ENCODE peak calls at places on chromosomes 16 and 17, in seven cellular contexts. One of them, this sample, is unnamed.

GRCh38 chr16:3722508-3722907 is 5.2 kb upstream of the TRAP1 start:
- DNase-seq in AG04450: no peak
- DNase-seq in K562: no peak
- DNase-seq in ovary: no peak
- DNase-seq in CD8-positive, alpha-beta T cell: no peak
- DNase-seq in mucosa of descending colon: no peak
- DNase-seq in esophagus squamous epithelium: no peak
- DNase-seq in this sample: no peak

GRCh38 chr17:81237591-81238489 is 1.0 kb downstream of the TEPSIN start:
- DNase-seq in mucosa of descending colon: no peak
- DNase-seq in AG04450: no peak
- DNase-seq in CD8-positive, alpha-beta T cell: no peak
- DNase-seq in K562: no peak
- DNase-seq in esophagus squamous epithelium: no peak
- DNase-seq in ovary: no peak
- DNase-seq in this sample: no peak

GRCh38 chr17:82246365-82247174 is 17.7 kb downstream of the SLC16A3 start:
- DNase-seq in mucosa of descending colon: peak; percentile 16
- DNase-seq in AG04450: no peak
- DNase-seq in CD8-positive, alpha-beta T cell: no peak
- DNase-seq in esophagus squamous epithelium: no peak
- DNase-seq in ovary: peak; percentile 70
- DNase-seq in K562: no peak
- DNase-seq in this sample: peak; percentile 53

GRCh38 chr16:3400446-3400778 is 392 bp downstream of the ZSCAN32 start:
- DNase-seq in esophagus squamous epithelium: no peak
- DNase-seq in K562: no peak
- DNase-seq in AG04450: no peak
- DNase-seq in ovary: no peak
- DNase-seq in CD8-positive, alpha-beta T cell: no peak
- DNase-seq in mucosa of descending colon: no peak
- DNase-seq in this sample: no peak

GRCh38 chr16:5709889-5710288 is 612.3 kb upstream of the EEF2KMT start:
- DNase-seq in ovary: no peak
- DNase-seq in K562: peak; percentile 22
- DNase-seq in mucosa of descending colon: peak; percentile 16
- DNase-seq in AG04450: no peak
- DNase-seq in CD8-positive, alpha-beta T cell: no peak
- DNase-seq in esophagus squamous epithelium: no peak
- DNase-seq in this sample: peak; percentile 37

GRCh38 chr17:78939615-78940014 is 14.4 kb upstream of the TIMP2 start:
- DNase-seq in esophagus squamous epithelium: no peak
- DNase-seq in CD8-positive, alpha-beta T cell: no peak
- DNase-seq in K562: no peak
- DNase-seq in ovary: no peak
- DNase-seq in AG04450: no peak
- DNase-seq in mucosa of descending colon: no peak
- DNase-seq in this sample: no peak

GRCh38 chr16:79186196-79186595 is 414.3 kb downstream of the MAF start:
- DNase-seq in ovary: peak; percentile 13
- DNase-seq in CD8-positive, alpha-beta T cell: no peak
- DNase-seq in mucosa of descending colon: no peak
- DNase-seq in K562: peak; percentile 3
- DNase-seq in esophagus squamous epithelium: no peak
- DNase-seq in AG04450: no peak
- DNase-seq in this sample: no peak

GRCh38 chr17:9729034-9729650 is 62.2 kb downstream of the DHRS7C start:
- DNase-seq in K562: peak; percentile 43
- DNase-seq in AG04450: no peak
- DNase-seq in mucosa of descending colon: peak; percentile 21
- DNase-seq in esophagus squamous epithelium: no peak
- DNase-seq in CD8-positive, alpha-beta T cell: no peak
- DNase-seq in ovary: no peak
- DNase-seq in this sample: peak; percentile 13

GRCh38 chr17:78038748-78039288 is 80.3 kb downstream of the TNRC6C start:
- DNase-seq in esophagus squamous epithelium: no peak
- DNase-seq in mucosa of descending colon: no peak
- DNase-seq in AG04450: no peak
- DNase-seq in CD8-positive, alpha-beta T cell: no peak
- DNase-seq in K562: no peak
- DNase-seq in ovary: no peak
- DNase-seq in this sample: no peak

GRCh38 chr17:43020789-43021738 is 1.1 kb downstream of the VAT1 start:
- DNase-seq in CD8-positive, alpha-beta T cell: no peak
- DNase-seq in esophagus squamous epithelium: no peak
- DNase-seq in ovary: peak; percentile 81
- DNase-seq in K562: peak; percentile 94
- DNase-seq in mucosa of descending colon: peak; percentile 64
- DNase-seq in AG04450: no peak
- DNase-seq in this sample: peak; percentile 76

GRCh38 chr16:88691924-88692560 is 5.7 kb upstream of the SNAI3 start:
- DNase-seq in mucosa of descending colon: no peak
- DNase-seq in K562: no peak
- DNase-seq in AG04450: no peak
- DNase-seq in esophagus squamous epithelium: no peak
- DNase-seq in CD8-positive, alpha-beta T cell: no peak
- DNase-seq in ovary: no peak
- DNase-seq in this sample: no peak

GRCh38 chr17:17844500-17844899 is 7.7 kb upstream of the SREBF1 start:
- DNase-seq in K562: no peak
- DNase-seq in mucosa of descending colon: no peak
- DNase-seq in AG04450: no peak
- DNase-seq in ovary: no peak
- DNase-seq in CD8-positive, alpha-beta T cell: no peak
- DNase-seq in esophagus squamous epithelium: no peak
- DNase-seq in this sample: no peak

GRCh38 chr17:10683853-10684252 is 13.5 kb downstream of the SCO1 start:
- DNase-seq in mucosa of descending colon: no peak
- DNase-seq in ovary: no peak
- DNase-seq in esophagus squamous epithelium: no peak
- DNase-seq in CD8-positive, alpha-beta T cell: no peak
- DNase-seq in K562: peak; percentile 14
- DNase-seq in AG04450: no peak
- DNase-seq in this sample: no peak

GRCh38 chr16:55543470-55543869 is 23.0 kb upstream of the CAPNS2 start:
- DNase-seq in CD8-positive, alpha-beta T cell: no peak
- DNase-seq in AG04450: no peak
- DNase-seq in esophagus squamous epithelium: no peak
- DNase-seq in K562: peak; percentile 11
- DNase-seq in ovary: no peak
- DNase-seq in mucosa of descending colon: no peak
- DNase-seq in this sample: no peak

GRCh38 chr16:4322121-4323035 is 6.5 kb downstream of the GLIS2 start:
- DNase-seq in esophagus squamous epithelium: no peak
- DNase-seq in ovary: no peak
- DNase-seq in CD8-positive, alpha-beta T cell: no peak
- DNase-seq in mucosa of descending colon: no peak
- DNase-seq in K562: no peak
- DNase-seq in AG04450: no peak
- DNase-seq in this sample: no peak

GRCh38 chr16:81005644-81006471 is 827 bp downstream of the CMC2 start:
- DNase-seq in CD8-positive, alpha-beta T cell: no peak
- DNase-seq in AG04450: no peak
- DNase-seq in ovary: peak; percentile 62
- DNase-seq in mucosa of descending colon: peak; percentile 84
- DNase-seq in K562: peak; percentile 36
- DNase-seq in esophagus squamous epithelium: peak; percentile 27
- DNase-seq in this sample: no peak

GRCh38 chr16:67246945-67247697 is at the start of gene FHOD1:
- DNase-seq in K562: peak; percentile 98
- DNase-seq in mucosa of descending colon: peak; percentile 99
- DNase-seq in AG04450: peak; percentile 79
- DNase-seq in CD8-positive, alpha-beta T cell: peak; percentile 86
- DNase-seq in esophagus squamous epithelium: peak; percentile 75
- DNase-seq in ovary: peak; percentile 98
- DNase-seq in this sample: peak; percentile 99

DNA sequence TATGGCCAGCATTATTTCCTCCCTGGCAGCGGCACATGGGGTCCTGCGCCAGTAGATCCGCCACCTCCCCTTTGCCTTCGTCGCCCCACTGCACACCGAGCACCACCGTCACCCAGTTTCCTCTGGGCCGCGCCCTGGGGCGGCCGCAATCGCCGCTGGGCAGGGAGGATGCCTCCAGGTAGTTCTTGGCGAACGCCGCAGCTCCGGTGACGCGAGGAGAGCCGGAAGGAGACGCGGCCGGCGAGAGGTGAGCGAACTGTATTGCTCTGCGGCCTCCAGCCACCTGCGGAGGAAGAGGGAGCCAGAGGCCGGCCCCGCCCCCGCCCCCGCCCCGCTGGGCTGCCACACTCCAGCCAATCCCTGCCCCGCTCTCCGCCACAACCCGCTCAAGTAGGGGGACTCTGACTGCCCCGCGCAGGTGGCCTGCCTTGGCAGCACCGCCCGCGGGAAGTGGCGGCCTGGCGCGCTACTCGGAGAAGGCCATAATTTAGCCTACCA is 11.8 kb upstream of the SLFN13 start:
- DNase-seq in K562: peak; percentile 35
- DNase-seq in ovary: no peak
- DNase-seq in esophagus squamous epithelium: no peak
- DNase-seq in AG04450: no peak
- DNase-seq in mucosa of descending colon: peak; percentile 74
- DNase-seq in CD8-positive, alpha-beta T cell: peak; percentile 50
- DNase-seq in this sample: peak; percentile 80
- TF ChIP-seq CTCF in K562: no peak
- TF ChIP-seq CTCF in ovary: no peak
- TF ChIP-seq CTCF in esophagus squamous epithelium: no peak
- TF ChIP-seq CTCF in AG04450: no peak
- TF ChIP-seq CTCF in mucosa of descending colon: no peak
- TF ChIP-seq CTCF in CD8-positive, alpha-beta T cell: no peak
- TF ChIP-seq CTCF in this sample: no peak

DNA sequence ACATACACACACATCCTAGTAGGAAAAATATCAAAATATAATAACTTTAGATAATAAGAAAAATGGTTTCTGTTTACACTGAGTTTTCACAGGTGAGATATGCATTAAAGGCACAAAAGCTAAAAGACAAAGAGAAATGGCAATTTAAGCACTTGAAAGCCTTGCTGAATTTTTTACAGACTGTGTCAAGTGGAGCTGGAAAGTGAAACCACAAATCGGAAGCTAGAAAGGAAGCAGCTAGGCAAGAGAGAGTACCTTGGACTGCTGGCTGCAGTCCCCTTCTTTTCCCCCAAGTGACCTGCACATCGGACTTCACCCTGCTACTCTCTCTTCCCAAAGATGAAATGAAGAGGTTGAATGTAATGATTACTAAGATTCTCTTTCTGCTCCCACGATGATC is 135.1 kb downstream of the CDH13 start:
- DNase-seq in esophagus squamous epithelium: no peak
- DNase-seq in ovary: no peak
- DNase-seq in CD8-positive, alpha-beta T cell: no peak
- DNase-seq in AG04450: peak; percentile 2
- DNase-seq in mucosa of descending colon: peak; percentile 25
- DNase-seq in K562: no peak
- DNase-seq in this sample: no peak
- TF ChIP-seq CTCF in esophagus squamous epithelium: no peak
- TF ChIP-seq CTCF in ovary: no peak
- TF ChIP-seq CTCF in CD8-positive, alpha-beta T cell: no peak
- TF ChIP-seq CTCF in AG04450: no peak
- TF ChIP-seq CTCF in mucosa of descending colon: no peak
- TF ChIP-seq CTCF in K562: no peak
- TF ChIP-seq CTCF in this sample: no peak

GRCh38 chr16:31201511-31202401 is 804 bp downstream of the PYCARD start:
- DNase-seq in ovary: peak; percentile 26
- DNase-seq in K562: peak; percentile 68
- DNase-seq in AG04450: no peak
- DNase-seq in CD8-positive, alpha-beta T cell: no peak
- DNase-seq in esophagus squamous epithelium: no peak
- DNase-seq in mucosa of descending colon: peak; percentile 80
- DNase-seq in this sample: peak; percentile 51

GRCh38 chr16:31202402-31203385 is at the start of gene PYCARD:
- DNase-seq in AG04450: no peak
- DNase-seq in K562: peak; percentile 41
- DNase-seq in ovary: peak; percentile 26
- DNase-seq in CD8-positive, alpha-beta T cell: no peak
- DNase-seq in esophagus squamous epithelium: no peak
- DNase-seq in mucosa of descending colon: peak; percentile 79
- DNase-seq in this sample: peak; percentile 56

GRCh38 chr16:31199430-31200041 is 3.0 kb downstream of the PYCARD start:
- DNase-seq in AG04450: no peak
- DNase-seq in ovary: no peak
- DNase-seq in K562: no peak
- DNase-seq in esophagus squamous epithelium: no peak
- DNase-seq in CD8-positive, alpha-beta T cell: no peak
- DNase-seq in mucosa of descending colon: no peak
- DNase-seq in this sample: no peak

GRCh38 chr16:31198207-31198882 is 4.2 kb downstream of the PYCARD start:
- DNase-seq in CD8-positive, alpha-beta T cell: no peak
- DNase-seq in K562: no peak
- DNase-seq in esophagus squamous epithelium: no peak
- DNase-seq in ovary: no peak
- DNase-seq in mucosa of descending colon: no peak
- DNase-seq in AG04450: no peak
- DNase-seq in this sample: no peak

DNA sequence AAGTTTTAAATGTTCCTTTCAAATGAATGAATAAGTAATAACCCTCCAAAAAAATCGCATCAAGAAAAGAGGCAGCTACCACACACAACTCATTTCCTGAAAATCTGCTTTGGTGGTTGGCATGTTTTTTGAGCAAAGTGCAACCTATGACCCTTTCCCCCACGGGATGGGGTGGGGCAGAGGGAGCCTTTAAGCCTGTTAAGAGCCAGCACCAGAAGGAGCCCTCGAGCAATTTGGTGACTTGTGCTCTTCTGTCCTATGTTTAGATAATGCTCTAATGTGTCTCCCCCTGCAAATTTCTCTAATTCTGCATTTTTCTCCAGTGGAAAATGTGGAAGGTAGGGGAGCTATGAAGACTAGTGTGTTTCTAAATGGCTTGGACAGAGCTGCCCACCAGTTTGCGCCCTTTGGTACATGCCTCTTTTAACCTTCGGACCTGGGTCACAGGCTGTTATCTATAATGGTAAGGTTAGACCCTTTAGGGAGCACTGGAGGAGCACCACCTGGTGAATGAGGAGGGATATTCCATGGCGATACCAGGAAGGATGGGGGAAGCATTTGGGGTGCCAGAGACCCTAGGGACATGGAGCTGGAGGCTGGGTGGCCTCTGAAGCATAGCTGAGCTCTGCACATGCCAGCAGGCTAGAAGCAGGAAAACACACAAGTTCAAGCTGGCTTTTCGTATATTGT is 1.6 kb downstream of the PYCARD start:
- DNase-seq in mucosa of descending colon: peak; percentile 35
- DNase-seq in K562: peak; percentile 61
- DNase-seq in ovary: no peak
- DNase-seq in CD8-positive, alpha-beta T cell: no peak
- DNase-seq in AG04450: no peak
- DNase-seq in esophagus squamous epithelium: no peak
- DNase-seq in this sample: peak; percentile 37
- TF ChIP-seq CTCF in mucosa of descending colon: no peak
- TF ChIP-seq CTCF in K562: peak; percentile 55
- TF ChIP-seq CTCF in ovary: no peak
- TF ChIP-seq CTCF in CD8-positive, alpha-beta T cell: peak; percentile 22
- TF ChIP-seq CTCF in AG04450: no peak
- TF ChIP-seq CTCF in esophagus squamous epithelium: no peak
- TF ChIP-seq CTCF in this sample: no peak

GRCh38 chr16:65876624-65877023 is 489.9 kb upstream of the CDH5 start:
- DNase-seq in K562: no peak
- DNase-seq in esophagus squamous epithelium: no peak
- DNase-seq in AG04450: no peak
- DNase-seq in ovary: no peak
- DNase-seq in CD8-positive, alpha-beta T cell: no peak
- DNase-seq in mucosa of descending colon: no peak
- DNase-seq in this sample: no peak
- TF ChIP-seq CTCF in K562: no peak
- TF ChIP-seq CTCF in esophagus squamous epithelium: no peak
- TF ChIP-seq CTCF in AG04450: no peak
- TF ChIP-seq CTCF in ovary: no peak
- TF ChIP-seq CTCF in CD8-positive, alpha-beta T cell: no peak
- TF ChIP-seq CTCF in mucosa of descending colon: no peak
- TF ChIP-seq CTCF in this sample: no peak

GRCh38 chr17:75915268-75915667 is 10.6 kb upstream of the MRPL38 start:
- DNase-seq in esophagus squamous epithelium: no peak
- DNase-seq in CD8-positive, alpha-beta T cell: no peak
- DNase-seq in K562: no peak
- DNase-seq in ovary: no peak
- DNase-seq in AG04450: no peak
- DNase-seq in mucosa of descending colon: no peak
- DNase-seq in this sample: no peak
- TF ChIP-seq CTCF in esophagus squamous epithelium: no peak
- TF ChIP-seq CTCF in CD8-positive, alpha-beta T cell: no peak
- TF ChIP-seq CTCF in K562: no peak
- TF ChIP-seq CTCF in ovary: no peak
- TF ChIP-seq CTCF in AG04450: no peak
- TF ChIP-seq CTCF in mucosa of descending colon: no peak
- TF ChIP-seq CTCF in this sample: no peak